ENCODE peak calls at places on chromosomes 16 and 17, in seven cellular contexts. S is NCI-H82; M is esophagus squamous epithelium; L is brain pericyte; P is T-helper 9 cell; E is adipocyte; A is activated CD4-positive, CD25-positive, alpha-beta regulatory T cell treated with anti-CD3 and anti-CD28 coated beads, Interleukin-2, amount 50 U/mL, for 16 hours. T is an unnamed sample.
A peak's percentile ranks its signal among the peaks of the same experiment; 100 is the strongest.

GRCh38 chr16:66911112-66911511 is 7.6 kb downstream of the CDH16 start:
- DNase-seq in A (no peak), M (no peak), P (no peak), S (no peak), L (no peak), E (no peak), T (no peak)

GRCh38 chr16:89138843-89139520 is 32.6 kb upstream of the CDH15 start:
- DNase-seq in M (no peak), A (no peak), P (no peak), S (no peak), L (no peak), E (no peak), T (no peak)

GRCh38 chr17:12256380-12256995 is 235.8 kb downstream of the MAP2K4 start:
- DNase-seq in P (no peak), E (peak; percentile 84), A (no peak), S (peak; percentile 73), M (no peak), L (peak; percentile 12), T (peak; percentile 38)

GRCh38 chr17:31935512-31935911 is 1.3 kb upstream of the SUZ12 start:
- DNase-seq in P (no peak), L (no peak), M (no peak), A (no peak), S (no peak), E (no peak), T (no peak)

GRCh38 chr16:83187404-83187803 is 560.6 kb downstream of the CDH13 start:
- DNase-seq in P (no peak), L (no peak), E (peak; percentile 65), S (no peak), M (no peak), A (no peak), T (no peak)

GRCh38 chr17:47716381-47716780 is 16.7 kb upstream of the TBX21 start:
- DNase-seq in M (no peak), P (no peak), S (no peak), A (no peak), L (no peak), E (no peak), T (no peak)

GRCh38 chr16:89385712-89386111 is 104.6 kb downstream of the ANKRD11 start:
- DNase-seq in S (no peak), M (no peak), L (no peak), A (no peak), P (no peak), E (no peak), T (no peak)

GRCh38 chr17:7550359-7550758 is 1.5 kb downstream of the TNFSF12 start:
- DNase-seq in P (no peak), M (no peak), S (no peak), L (no peak), E (no peak), A (no peak), T (no peak)

GRCh38 chr16:67264866-67265265 is 14.5 kb upstream of the PLEKHG4 start:
- DNase-seq in P (no peak), A (no peak), S (no peak), M (no peak), L (no peak), E (no peak), T (no peak)

GRCh38 chr16:23754594-23755483 is at the start of gene CHP2:
- DNase-seq in E (no peak), M (no peak), L (no peak), A (no peak), P (no peak), S (peak; percentile 7), T (peak; percentile 43)

GRCh38 chr17:58538801-58539410 is 24.5 kb upstream of the MTMR4 start:
- DNase-seq in L (no peak), E (no peak), M (no peak), S (peak; percentile 34), P (no peak), A (no peak), T (no peak)

GRCh38 chr17:80220709-80221215 is 535 bp downstream of the SLC26A11 start:
- DNase-seq in M (no peak), L (no peak), P (no peak), E (peak; percentile 36), S (peak; percentile 45), A (no peak), T (peak; percentile 78)

GRCh38 chr17:10156579-10157488 is 41.6 kb downstream of the GAS7 start:
- DNase-seq in P (no peak), M (no peak), L (no peak), A (no peak), E (no peak), S (no peak), T (no peak)

GRCh38 chr16:47460301-47460754 is 535 bp downstream of the ITFG1 start:
- DNase-seq in E (no peak), S (peak; percentile 20), A (no peak), P (no peak), L (no peak), M (no peak), T (no peak)

GRCh38 chr16:84453061-84453752 is 51.3 kb downstream of the MEAK7 start:
- DNase-seq in A (no peak), M (no peak), E (no peak), S (no peak), P (no peak), L (no peak), T (no peak)

GRCh38 chr17:79630120-79630519 is 19.3 kb upstream of the RBFOX3 start:
- DNase-seq in M (no peak), S (no peak), P (no peak), E (no peak), A (no peak), L (no peak), T (peak; percentile 24)

GRCh38 chr16:59905628-59906027 is 1171.5 kb upstream of the GOT2 start:
- DNase-seq in M (no peak), L (peak; percentile 33), S (no peak), E (no peak), P (no peak), A (no peak), T (no peak)

GRCh38 chr17:83035722-83036121 is 43.7 kb upstream of the METRNL start:
- DNase-seq in L (no peak), E (no peak), M (no peak), A (no peak), P (no peak), S (no peak), T (no peak)

GRCh38 chr16:67109407-67110135 is at the start of gene PHAF1:
- DNase-seq in A (peak; percentile 93), S (peak; percentile 90), P (peak; percentile 96), L (peak; percentile 73), M (peak; percentile 39), E (peak; percentile 95), T (peak; percentile 100)

GRCh38 chr17:74190807-74191206 is 12.7 kb upstream of the RPL38 start:
- DNase-seq in E (peak; percentile 53), A (no peak), P (no peak), L (no peak), M (no peak), S (no peak), T (no peak)

GRCh38 chr16:12878973-12879372 is 22.4 kb upstream of the SHISA9 start:
- DNase-seq in P (no peak), S (no peak), A (no peak), L (no peak), E (no peak), M (no peak), T (no peak)

GRCh38 chr16:50547944-50548658 is at the start of gene NKD1:
- DNase-seq in L (no peak), M (no peak), E (peak; percentile 83), S (peak; percentile 77), A (peak; percentile 35), P (peak; percentile 72), T (peak; percentile 94)

GRCh38 chr16:85281181-85281580 is 168.9 kb upstream of the CIBAR2 start:
- DNase-seq in M (no peak), L (no peak), S (no peak), A (no peak), E (no peak), P (no peak), T (no peak)

GRCh38 chr17:78049609-78050008 is 78.9 kb downstream of the TMC6 start:
- DNase-seq in A (no peak), P (no peak), S (no peak), M (no peak), L (no peak), E (no peak), T (peak; percentile 16)

GRCh38 chr16:69732101-69732500 is 5.7 kb upstream of the NQO1 start:
- DNase-seq in S (no peak), L (no peak), M (no peak), A (no peak), E (no peak), P (no peak), T (no peak)

GRCh38 chr16:21116148-21116693 is 34.4 kb downstream of the DNAH3 start:
- DNase-seq in M (no peak), P (no peak), S (peak; percentile 16), L (no peak), A (no peak), E (no peak), T (no peak)

GRCh38 chr17:47733414-47734288 is 615 bp downstream of the TBX21 start:
- DNase-seq in A (no peak), L (no peak), S (no peak), P (no peak), E (peak; percentile 19), M (no peak), T (peak; percentile 82)

GRCh38 chr16:65214196-65214595 is 92.3 kb upstream of the CDH11 start:
- DNase-seq in S (no peak), E (no peak), M (no peak), L (no peak), A (no peak), P (no peak), T (no peak)

T was measured in D341Med.